ENCODE peak calls at places on chromosome 16, in five cellular contexts. M is PC-9, L is neural progenitor cell, R is HCT116, O is PC-3. F is an unnamed sample.

GRCh38 chr16:73028721-73029361 is 19.1 kb downstream of the ZFHX3 start:
- DNase-seq in R (no peak), O (no peak), L (no peak), M (no peak), F (no peak)

GRCh38 chr16:2467301-2468141 is 3.6 kb upstream of the NTN3 start:
- DNase-seq in L (peak), O (peak), R (peak), M (peak), F (peak)

GRCh38 chr16:71499775-71500364 is 10.7 kb upstream of the ZNF19 start:
- DNase-seq in M (peak), L (peak), O (peak), R (peak), F (peak)

GRCh38 chr16:22311520-22311919 is 14.3 kb downstream of the POLR3E start:
- DNase-seq in L (no peak), O (no peak), M (no peak), R (no peak), F (no peak)

GRCh38 chr16:82050909-82051357 is 15.9 kb downstream of the HSD17B2 start:
- DNase-seq in R (no peak), L (no peak), M (no peak), O (no peak), F (no peak)

GRCh38 chr16:69610356-69610755 is 44.6 kb downstream of the NFAT5 start:
- DNase-seq in L (peak), O (no peak), R (no peak), M (no peak), F (peak)

GRCh38 chr16:15790458-15790857 is 66.4 kb downstream of the MYH11 start:
- DNase-seq in R (no peak), L (no peak), M (no peak), O (no peak), F (no peak)

GRCh38 chr16:20868890-20869289 is 31.3 kb downstream of the DCUN1D3 start:
- DNase-seq in R (no peak), L (peak), M (peak), O (no peak), F (peak)

GRCh38 chr16:1103649-1104005 is 7.6 kb upstream of the C1QTNF8 start:
- DNase-seq in L (no peak), M (no peak), R (no peak), O (no peak), F (no peak)

GRCh38 chr16:16778322-16778721 is 399.4 kb downstream of the NPIPA7 start:
- DNase-seq in M (no peak), O (no peak), R (no peak), L (no peak), F (no peak)

GRCh38 chr16:11128211-11129123 is 127.5 kb downstream of the SOCS1 start:
- DNase-seq in M (no peak), R (no peak), L (no peak), O (no peak), F (peak)

GRCh38 chr16:58031016-58031800 is 5.7 kb downstream of the MMP15 start:
- DNase-seq in O (no peak), R (no peak), M (no peak), L (no peak), F (no peak)

GRCh38 chr16:518858-519257 is 8.7 kb upstream of the CAPN15 start:
- DNase-seq in O (no peak), L (no peak), R (no peak), M (no peak), F (no peak)

GRCh38 chr16:30335598-30336474 is 19.3 kb downstream of the CD2BP2 start:
- DNase-seq in L (no peak), O (peak), R (no peak), M (no peak), F (peak)

GRCh38 chr16:79665970-79666369 is 65.4 kb upstream of the MAF start:
- DNase-seq in L (no peak), M (no peak), R (no peak), O (no peak), F (no peak)

GRCh38 chr16:58485184-58485887 is 14.6 kb upstream of the NDRG4 start:
- DNase-seq in O (no peak), L (no peak), M (no peak), R (no peak), F (no peak)

GRCh38 chr16:2242598-2242997 is 6.4 kb downstream of the DNASE1L2 start:
- DNase-seq in R (no peak), M (no peak), L (no peak), O (no peak), F (no peak)

GRCh38 chr16:57544129-57544653 is 1.7 kb downstream of the ADGRG5 start:
- DNase-seq in L (no peak), M (no peak), O (no peak), R (no peak), F (no peak)

GRCh38 chr16:28157768-28158535 is 53.8 kb downstream of the XPO6 start:
- DNase-seq in M (no peak), R (no peak), L (no peak), O (no peak), F (peak)

GRCh38 chr16:35141303-35141702 is 1681.9 kb downstream of the TP53TG3F start:
- DNase-seq in L (no peak), R (no peak), O (no peak), M (no peak), F (no peak)

GRCh38 chr16:46882940-46883307 is 1.2 kb upstream of the GPT2 start:
- DNase-seq in M (no peak), R (no peak), L (no peak), O (no peak), F (no peak)

GRCh38 chr16:73107371-73107770 is 59.4 kb upstream of the ZFHX3 start:
- DNase-seq in R (no peak), O (no peak), L (no peak), M (no peak), F (no peak)

GRCh38 chr16:28562199-28562598 is 8.5 kb downstream of the SGF29 start:
- DNase-seq in L (no peak), O (no peak), R (no peak), M (no peak), F (no peak)

GRCh38 chr16:81612351-81613170 is 166.5 kb upstream of the PLCG2 start:
- DNase-seq in R (no peak), L (no peak), M (no peak), O (no peak), F (peak)

GRCh38 chr16:4298761-4299522 is 16.9 kb upstream of the GLIS2 start:
- DNase-seq in L (peak), M (peak), O (peak), R (peak), F (peak)

GRCh38 chr16:13138528-13138927 is 237.1 kb downstream of the SHISA9 start:
- DNase-seq in M (no peak), L (no peak), O (no peak), R (no peak), F (no peak)

GRCh38 chr16:13798211-13798610 is 121.7 kb upstream of the ERCC4 start:
- DNase-seq in O (no peak), L (no peak), R (no peak), M (no peak), F (no peak)

GRCh38 chr16:77376358-77376757 is 58.5 kb downstream of the ADAMTS18 start:
- DNase-seq in R (no peak), L (no peak), M (no peak), O (no peak), F (peak)

GRCh38 chr16:68074850-68075249 is 10.3 kb upstream of the NFATC3 start:
- DNase-seq in M (no peak), R (no peak), O (no peak), L (no peak), F (no peak)

DNA sequence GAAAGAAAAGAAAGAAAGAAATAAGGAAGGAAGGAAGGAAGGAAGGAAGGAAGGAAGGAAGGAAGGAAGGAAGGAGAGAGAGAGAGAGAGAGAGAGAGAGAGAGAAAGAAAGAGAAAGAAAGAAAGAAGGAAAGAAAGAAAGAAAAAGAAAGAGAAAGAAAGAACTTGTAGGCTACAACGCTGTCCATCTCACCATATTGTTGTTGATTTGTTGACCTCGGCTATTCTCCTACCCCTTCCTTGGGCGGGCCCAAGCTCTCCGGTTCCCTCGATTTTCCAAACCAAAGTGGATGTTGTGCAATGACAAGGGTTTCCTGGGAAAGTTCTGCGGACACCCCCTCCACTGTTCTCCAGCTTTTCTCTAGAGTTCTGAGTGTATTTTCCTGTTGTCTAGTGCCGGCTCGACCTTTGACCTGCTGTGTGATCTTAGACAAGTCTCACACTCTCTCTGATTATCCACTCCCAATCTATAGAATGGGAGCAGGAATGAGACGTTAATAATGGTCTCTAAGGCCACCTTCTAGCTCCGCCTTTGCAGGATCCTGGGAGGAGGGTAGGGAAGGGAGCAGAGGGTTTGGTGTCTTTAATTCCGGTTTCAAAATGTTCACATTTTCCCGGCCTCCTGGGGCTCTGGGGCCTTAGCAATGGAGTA is 1.6 kb downstream of the IRX6 start:
- DNase-seq in R (no peak), L (no peak), O (no peak), M (no peak), F (no peak)
- TF ChIP-seq EZH2 in R (no peak), L (no peak), O (no peak), M (no peak), F (no peak)

GRCh38 chr16:56346131-56346890 is 79.0 kb downstream of the AMFR start:
- DNase-seq in R (no peak), M (no peak), L (no peak), O (no peak), F (no peak)
- H3K27ac ChIP-seq in R (no peak), M (no peak), L (no peak), O (no peak), F (no peak)

DNA sequence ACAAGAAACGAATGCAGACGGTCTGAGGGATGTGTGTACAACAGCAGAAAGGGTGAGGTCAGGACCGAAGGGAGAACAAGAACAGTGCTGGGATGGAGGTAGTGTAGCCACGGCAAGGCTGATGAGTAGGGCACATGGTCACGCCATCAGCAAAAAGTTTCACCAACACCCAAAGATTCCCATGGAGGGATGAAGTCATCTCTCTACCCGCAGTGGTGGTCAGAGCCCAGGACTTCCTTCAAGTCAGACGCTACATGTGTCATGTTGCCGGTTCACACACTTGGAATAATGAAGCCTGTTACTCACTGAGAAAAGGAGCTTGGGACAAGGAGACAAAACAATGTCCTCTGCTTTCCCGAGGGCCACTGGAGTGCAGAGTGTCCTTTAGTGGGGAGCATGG is 79.7 kb downstream of the SALL1 start:
- DNase-seq in O (no peak), M (no peak), L (no peak), R (no peak), F (no peak)
- TF ChIP-seq EZH2 in O (no peak), M (no peak), L (no peak), R (no peak), F (no peak)

GRCh38 chr16:89442588-89442987 is 47.8 kb downstream of the ANKRD11 start:
- DNase-seq in O (no peak), R (no peak), M (no peak), L (no peak), F (no peak)

GRCh38 chr16:89443727-89444084 is 46.7 kb downstream of the ANKRD11 start:
- DNase-seq in L (no peak), M (no peak), O (no peak), R (no peak), F (no peak)

GRCh38 chr16:89445166-89445565 is 45.2 kb downstream of the ANKRD11 start:
- DNase-seq in R (no peak), O (no peak), L (no peak), M (no peak), F (no peak)

GRCh38 chr16:89444151-89444723 is 46.1 kb downstream of the ANKRD11 start:
- DNase-seq in R (no peak), O (no peak), L (no peak), M (no peak), F (no peak)

GRCh38 chr16:89442990-89443726 is 47.2 kb downstream of the ANKRD11 start:
- DNase-seq in M (peak), L (no peak), O (peak), R (peak), F (peak)
- H3K27ac ChIP-seq in M (peak), L (peak), O (peak), R (peak), F (peak)

DNA sequence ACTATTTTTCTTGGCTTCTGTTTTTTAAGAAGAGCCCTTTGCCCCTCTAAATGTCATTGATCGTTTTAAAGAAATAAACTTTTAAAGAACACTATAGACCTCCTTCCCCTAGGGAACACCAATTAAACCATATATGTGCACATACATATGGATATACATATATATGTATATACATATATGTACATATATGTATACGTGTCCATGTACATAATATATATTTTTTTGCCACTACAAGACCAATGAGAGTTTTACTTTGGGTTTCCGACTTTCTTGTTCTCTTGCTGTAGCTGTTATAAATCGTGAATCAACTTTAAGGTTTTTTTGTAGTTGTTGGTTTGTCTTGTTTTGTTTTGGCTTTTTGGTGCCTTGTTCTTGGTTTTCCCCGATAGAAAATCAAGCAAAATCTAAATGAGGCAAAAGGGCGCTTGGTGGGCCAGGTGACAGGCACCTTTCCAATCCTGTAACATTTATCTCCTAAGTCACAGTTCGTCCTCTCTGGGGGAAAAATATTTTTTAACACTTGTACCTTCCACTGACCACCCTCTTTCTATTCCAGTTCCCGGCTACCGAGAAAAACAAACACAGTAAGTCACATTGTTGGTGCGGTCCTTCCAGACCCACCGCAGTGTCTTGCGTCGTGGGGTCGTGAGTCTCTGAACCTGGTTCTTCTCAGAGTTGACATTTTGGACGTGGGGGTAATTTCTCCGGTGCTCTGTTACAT is 4.5 kb downstream of the FOXF1 start:
- DNase-seq in L (no peak), M (no peak), O (no peak), R (no peak), F (no peak)
- TF ChIP-seq EZH2 in L (peak), M (no peak), O (no peak), R (no peak), F (no peak)

GRCh38 chr16:9521749-9522370 is 430.4 kb downstream of the HAPSTR1 start:
- DNase-seq in R (no peak), M (no peak), O (no peak), L (peak), F (no peak)
- H3K27ac ChIP-seq in R (no peak), M (no peak), O (no peak), L (no peak), F (no peak)

GRCh38 chr16:54936086-54936978 is 5.7 kb downstream of the IRX5 start:
- DNase-seq in O (peak), M (no peak), L (peak), R (no peak), F (peak)
- TF ChIP-seq EZH2 in O (peak), M (no peak), L (no peak), R (no peak), F (no peak)

DNA sequence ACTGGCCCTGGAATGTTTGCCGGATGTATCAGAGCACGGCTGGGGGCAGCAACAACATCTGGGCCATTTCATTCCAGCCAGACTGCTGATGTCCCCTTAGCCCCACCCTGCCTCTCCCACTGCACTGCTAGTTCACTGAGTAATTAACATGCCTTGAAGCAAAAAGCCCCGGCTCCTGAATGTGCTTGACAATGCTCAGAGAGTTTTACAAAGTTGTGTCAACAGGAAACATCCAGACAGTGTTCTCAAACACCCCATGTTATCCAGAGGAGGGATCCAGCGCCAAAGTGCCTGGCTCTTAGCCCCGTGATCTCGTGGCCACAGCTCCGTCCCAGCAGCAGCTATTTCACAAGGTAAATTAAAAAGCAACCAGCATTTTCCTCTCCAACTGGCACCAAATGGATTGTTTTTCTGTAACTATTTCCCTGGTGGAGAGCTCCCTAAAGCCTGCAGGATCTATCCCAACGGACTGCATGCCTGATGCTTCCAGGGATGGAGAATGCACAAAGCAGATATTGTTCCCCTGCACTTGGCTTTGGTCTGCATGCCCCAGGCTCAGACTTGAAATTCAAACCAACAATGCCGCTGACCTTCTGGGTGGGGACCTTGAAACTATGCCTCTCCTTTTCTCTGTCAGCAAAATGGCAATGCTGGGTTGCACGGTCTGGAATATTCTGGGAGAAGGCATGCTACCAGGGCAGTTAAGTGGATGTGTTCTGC is 115.6 kb upstream of the CDH5 start:
- DNase-seq in L (no peak), M (no peak), R (no peak), O (peak), F (peak)
- H3K27ac ChIP-seq in L (no peak), M (no peak), R (no peak), O (no peak), F (peak)

GRCh38 chr16:85380905-85381737 is 232.0 kb upstream of the GSE1 start:
- DNase-seq in L (no peak), M (no peak), O (no peak), R (no peak), F (no peak)

GRCh38 chr16:85378145-85379040 is 234.7 kb upstream of the GSE1 start:
- DNase-seq in L (no peak), R (no peak), M (no peak), O (no peak), F (no peak)

GRCh38 chr16:85377388-85378144 is 235.6 kb upstream of the GSE1 start:
- DNase-seq in O (no peak), R (no peak), L (no peak), M (no peak), F (no peak)

GRCh38 chr16:85380002-85380395 is 233.1 kb upstream of the GSE1 start:
- DNase-seq in L (no peak), O (no peak), R (no peak), M (no peak), F (no peak)

DNA sequence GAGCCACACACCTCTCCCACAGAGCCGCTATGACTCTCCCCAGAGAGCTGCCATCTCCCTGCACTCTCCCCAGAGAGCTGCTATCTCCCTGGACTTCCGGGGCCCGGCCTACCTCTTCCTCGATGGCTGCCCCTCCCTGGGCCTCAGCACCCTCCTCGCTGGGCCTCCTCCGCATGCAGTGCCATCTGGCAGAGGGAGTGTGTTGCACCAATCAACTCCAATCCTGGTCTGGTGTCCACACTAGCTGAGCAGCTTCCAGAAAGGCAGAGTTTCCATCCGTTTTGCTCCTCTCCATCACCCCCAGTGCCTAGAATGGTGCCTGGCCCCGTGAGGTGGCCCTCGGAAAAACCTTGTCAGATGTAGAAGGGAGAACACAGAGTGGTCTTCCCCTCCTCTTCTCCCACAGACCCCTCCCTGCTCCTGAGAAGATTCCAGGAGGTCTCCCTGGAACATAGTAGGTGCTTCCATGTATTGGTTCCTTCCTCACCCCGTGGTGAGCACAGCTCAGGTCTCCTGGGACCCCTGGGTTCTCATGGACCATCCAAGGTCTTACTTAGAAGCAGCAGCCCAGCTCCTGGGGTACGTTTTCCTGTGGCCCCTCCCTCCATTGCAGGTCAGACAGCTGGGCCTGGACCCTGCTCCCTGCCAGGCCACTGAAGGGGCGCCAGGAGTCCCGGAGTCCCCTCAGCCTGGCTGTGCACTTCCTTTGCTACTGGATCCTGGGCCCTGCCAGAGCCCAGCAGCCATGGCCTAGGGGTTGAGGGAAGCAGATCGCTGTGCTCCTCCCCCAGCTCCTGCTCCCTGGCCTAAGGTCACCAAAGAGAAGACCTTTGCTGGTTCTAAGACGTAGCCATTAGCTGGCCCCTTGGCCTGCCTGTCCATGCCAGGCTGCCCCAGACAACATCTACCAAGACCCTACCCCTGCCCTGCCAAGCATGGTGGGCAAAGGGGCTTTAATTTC is 233.8 kb upstream of the GSE1 start:
- DNase-seq in R (no peak), L (no peak), O (no peak), M (no peak), F (no peak)
- TF ChIP-seq EZH2 in R (no peak), L (no peak), O (no peak), M (no peak), F (no peak)